ENCODE peak calls at places on chromosomes 16 and 17, in five cellular contexts. Z, S, L, I and V are unnamed samples.

GRCh38 chr17:19720631-19721426 is 4.4 kb upstream of the SLC47A2 start:
- DNase-seq in I (no peak), Z (peak), L (no peak), S (no peak), V (no peak)

GRCh38 chr16:11564046-11564926 is 22.4 kb downstream of the LITAF start:
- DNase-seq in S (no peak), Z (no peak), L (no peak), I (no peak), V (no peak)

GRCh38 chr17:1460233-1460632 is 4.2 kb upstream of the CRK start:
- DNase-seq in S (peak), L (no peak), Z (peak), I (peak), V (no peak)

GRCh38 chr16:71407731-71408130 is 34.1 kb downstream of the TLE7 start:
- DNase-seq in I (no peak), L (no peak), Z (no peak), S (no peak), V (no peak)

GRCh38 chr17:41687828-41688640 is 651 bp upstream of the EIF1 start:
- DNase-seq in L (peak), Z (peak), S (peak), I (peak), V (no peak)

GRCh38 chr16:83813818-83814653 is 6.3 kb downstream of the HSBP1 start:
- DNase-seq in Z (no peak), L (peak), S (no peak), I (peak), V (no peak)

GRCh38 chr17:44345497-44346026 is 460 bp downstream of the GRN start:
- DNase-seq in L (peak), I (peak), S (no peak), Z (peak), V (no peak)

GRCh38 chr17:20151174-20151573 is 142.0 kb downstream of the SPECC1 start:
- DNase-seq in S (no peak), I (no peak), L (no peak), Z (no peak), V (no peak)

GRCh38 chr17:57550671-57551315 is 194.3 kb downstream of the CCDC182 start:
- DNase-seq in I (no peak), Z (no peak), L (no peak), S (no peak), V (no peak)

GRCh38 chr16:2082171-2082982 is 34.6 kb downstream of the TSC2 start:
- DNase-seq in I (no peak), L (peak), Z (peak), S (no peak), V (no peak)

GRCh38 chr17:80899402-80900268 is 92.0 kb upstream of the CHMP6 start:
- DNase-seq in Z (peak), L (peak), S (peak), I (no peak), V (no peak)

GRCh38 chr16:1645914-1646525 is 32.1 kb upstream of the JPT2 start:
- DNase-seq in Z (no peak), S (no peak), L (peak), I (no peak), V (no peak)

GRCh38 chr17:3916013-3916696 is at the start of gene P2RX1:
- DNase-seq in I (no peak), S (peak), L (no peak), Z (peak), V (no peak)

GRCh38 chr16:3017806-3018506 is at the start of gene CLDN6:
- DNase-seq in L (no peak), I (no peak), Z (peak), S (no peak), V (no peak)

GRCh38 chr16:54503436-54503835 is 216.8 kb upstream of the IRX3 start:
- DNase-seq in S (no peak), L (no peak), I (no peak), Z (no peak), V (no peak)

GRCh38 chr17:79607941-79608728 is 2.7 kb downstream of the RBFOX3 start:
- DNase-seq in I (no peak), L (peak), S (no peak), Z (no peak), V (no peak)

GRCh38 chr16:68972720-68973119 is 129.4 kb downstream of the TANGO6 start:
- DNase-seq in L (peak), I (no peak), Z (peak), S (no peak), V (no peak)

GRCh38 chr16:77898671-77899211 is 110.4 kb downstream of the VAT1L start:
- DNase-seq in L (no peak), S (no peak), I (no peak), Z (no peak), V (no peak)

GRCh38 chr16:78842950-78843349 is 743.5 kb downstream of the WWOX start:
- DNase-seq in S (no peak), L (no peak), Z (no peak), I (no peak), V (no peak)

GRCh38 chr16:20166531-20167235 is 93.0 kb upstream of the GPR139 start:
- DNase-seq in L (no peak), I (no peak), S (no peak), Z (no peak), V (no peak)

GRCh38 chr17:56514264-56514663 is 79.2 kb upstream of the NOG start:
- DNase-seq in S (no peak), L (no peak), I (no peak), Z (no peak), V (no peak)

GRCh38 chr17:39593371-39593770 is 14.3 kb downstream of the NEUROD2 start:
- DNase-seq in I (no peak), L (no peak), Z (no peak), S (no peak), V (no peak)

GRCh38 chr17:50538549-50539410 is 6.2 kb downstream of the EPN3 start:
- DNase-seq in L (no peak), Z (peak), I (no peak), S (no peak), V (no peak)

GRCh38 chr16:28193530-28194423 is 18.0 kb downstream of the XPO6 start:
- DNase-seq in Z (no peak), L (peak), I (no peak), S (no peak), V (no peak)

GRCh38 chr17:21200590-21201301 is 13.2 kb downstream of the TMEM11 start:
- DNase-seq in L (no peak), I (no peak), Z (no peak), S (no peak), V (no peak)

GRCh38 chr16:74650966-74651567 is 15.6 kb downstream of the RFWD3 start:
- DNase-seq in S (no peak), L (no peak), Z (no peak), I (no peak), V (no peak)
- TF ChIP-seq CTCF in S (peak), L (peak), Z (peak), I (no peak), V (no peak)

GRCh38 chr17:49365667-49366066 is 3.6 kb upstream of the ZNF652 start:
- DNase-seq in I (no peak), S (no peak), L (peak), Z (no peak), V (no peak)
- TF ChIP-seq CTCF in I (no peak), S (no peak), L (no peak), Z (no peak), V (no peak)

GRCh38 chr16:67100569-67101300 is 9.0 kb upstream of the PHAF1 start:
- DNase-seq in S (no peak), I (no peak), Z (no peak), L (peak), V (no peak)
- TF ChIP-seq CTCF in S (no peak), I (no peak), Z (no peak), L (peak), V (no peak)

GRCh38 chr16:4682616-4683254 is 10.6 kb upstream of the NUDT16L1 start:
- DNase-seq in S (peak), I (no peak), Z (peak), L (peak), V (no peak)
- TF ChIP-seq CTCF in S (peak), I (no peak), Z (no peak), L (peak), V (no peak)

DNA sequence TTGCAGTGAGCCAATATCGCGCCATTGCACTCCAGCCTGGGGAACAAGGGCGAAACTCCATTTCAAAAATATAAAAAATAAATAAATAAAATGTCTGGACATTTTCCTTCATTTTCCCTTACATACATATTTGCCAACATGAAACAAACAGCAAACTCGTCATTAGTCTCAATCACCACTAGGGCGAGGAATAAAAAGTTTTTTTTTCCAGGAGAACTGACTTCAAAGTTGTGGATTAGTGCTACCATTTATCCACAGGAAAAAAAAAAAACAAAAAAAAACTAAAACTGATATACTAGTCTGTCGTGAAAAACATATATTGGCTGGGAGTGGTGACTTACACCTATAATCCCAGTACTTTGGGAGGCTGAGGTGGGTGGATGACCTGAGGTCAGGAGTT is 77.0 kb upstream of the MTMR4 start:
- DNase-seq in S (no peak), Z (no peak), L (no peak), I (no peak), V (no peak)
- TF ChIP-seq CTCF in S (no peak), Z (no peak), L (no peak), I (no peak), V (no peak)

DNA sequence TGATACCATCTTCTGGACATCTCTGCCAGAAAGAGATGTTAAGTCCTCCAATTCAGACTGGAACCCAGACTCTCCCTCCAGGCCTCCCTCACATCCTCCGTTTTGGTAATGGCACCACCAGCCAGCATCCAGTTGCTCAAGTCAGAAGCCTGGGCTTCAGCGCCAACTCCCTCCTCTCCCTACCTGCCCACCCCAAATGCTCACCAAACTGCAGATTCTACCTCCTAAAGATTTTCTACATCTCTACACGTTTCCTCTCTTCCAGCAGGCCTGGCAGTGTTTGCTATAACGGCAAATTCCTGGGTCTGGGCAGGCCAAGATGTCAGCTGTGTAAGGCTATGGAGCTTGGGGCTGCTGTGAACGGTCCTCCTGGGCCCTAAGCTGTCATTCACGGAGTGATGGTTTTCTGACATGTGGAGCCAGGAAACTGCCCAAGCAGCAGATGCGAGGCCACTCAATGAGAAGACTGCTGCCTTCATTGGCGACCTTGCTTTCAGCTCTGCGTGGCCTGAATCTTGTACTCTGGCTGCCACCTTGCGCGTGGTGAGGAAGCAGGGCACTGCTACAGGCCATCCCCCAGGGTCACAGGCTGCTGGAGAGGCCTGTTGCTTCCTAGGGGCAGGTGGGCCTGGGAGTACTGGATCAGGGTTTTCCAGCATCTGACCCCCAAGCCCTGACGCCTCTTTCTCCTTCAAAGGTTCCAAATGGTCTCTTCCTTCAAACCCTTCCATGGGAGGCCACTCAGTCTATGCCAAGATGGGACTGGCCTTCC is 37.7 kb downstream of the TBX4 start:
- DNase-seq in L (no peak), S (no peak), I (no peak), Z (no peak), V (no peak)
- TF ChIP-seq CTCF in L (no peak), S (no peak), I (no peak), Z (no peak), V (no peak)

DNA sequence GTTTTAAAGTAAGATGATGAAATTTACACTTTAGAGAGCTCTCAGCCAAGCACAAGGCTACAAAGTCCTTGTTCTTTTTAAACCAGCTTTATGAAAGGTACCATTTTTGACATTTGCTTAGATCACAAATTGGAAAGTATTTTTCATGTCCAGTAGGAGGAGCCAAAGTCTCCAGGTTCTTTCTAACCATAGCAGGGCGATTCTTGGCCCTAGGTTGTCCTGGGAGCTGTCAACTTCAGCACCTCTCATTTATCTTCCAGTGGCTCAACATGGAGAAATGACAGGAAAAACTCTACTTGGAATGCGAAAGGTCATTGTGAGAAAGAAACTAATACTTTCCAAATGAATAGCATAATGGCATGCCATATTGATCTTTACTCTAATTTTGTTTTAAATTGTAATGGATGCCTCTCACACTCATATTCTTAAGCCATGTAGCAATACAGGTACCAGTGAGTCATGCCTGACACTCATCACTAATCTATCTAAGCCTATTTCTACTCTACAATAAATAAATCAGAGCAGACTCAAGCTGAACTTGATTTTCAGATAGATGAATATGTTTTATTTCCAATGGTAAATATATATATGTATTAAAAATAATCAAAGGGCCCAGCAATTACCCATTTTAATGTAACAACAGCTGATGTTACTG is 919.1 kb upstream of the EEF2KMT start:
- DNase-seq in Z (no peak), I (no peak), S (no peak), L (peak), V (no peak)
- TF ChIP-seq CTCF in Z (no peak), I (no peak), S (no peak), L (peak), V (no peak)